ENCODE peak calls at places on chromosomes 11 and 22, in nine cellular contexts. K is upper lobe of right lung, T is osteoblast, U is brain microvascular endothelial cell, O is BE2C, F is heart right ventricle, N is fibroblast of pulmonary artery, Y is glutamatergic neuron, Z is tibial nerve. V is an unnamed sample.
A peak's percentile ranks its signal among the peaks of the same experiment; 100 is the strongest.

GRCh38 chr11:86802601-86803051 is 2.3 kb downstream of the PRSS23 start:
- DNase-seq in K (no peak), U (no peak), N (peak; percentile 68), F (no peak), T (no peak), Y (no peak), O (no peak), Z (no peak), V (peak; percentile 50)

GRCh38 chr11:45402049-45402630 is 116.0 kb upstream of the SYT13 start:
- DNase-seq in N (no peak), F (no peak), Y (no peak), U (no peak), Z (no peak), K (peak; percentile 54), O (no peak), T (no peak), V (no peak)

GRCh38 chr11:65821107-65821506 is 12.7 kb upstream of the SNX32 start:
- DNase-seq in O (no peak), T (no peak), F (no peak), N (no peak), Z (no peak), K (no peak), U (no peak), Y (no peak), V (no peak)

GRCh38 chr22:28674121-28674563 is 5.5 kb downstream of the TTC28 start:
- DNase-seq in U (peak; percentile 18), O (no peak), F (no peak), K (no peak), N (peak; percentile 39), Z (no peak), Y (no peak), T (peak; percentile 57), V (peak; percentile 11)

GRCh38 chr11:27312110-27312509 is 50.9 kb downstream of the CCDC34 start:
- DNase-seq in O (no peak), Z (no peak), Y (no peak), N (no peak), F (no peak), K (no peak), T (no peak), U (no peak), V (no peak)

GRCh38 chr22:38214248-38215056 is 12.7 kb downstream of the MAFF start:
- DNase-seq in N (peak; percentile 70), Z (no peak), F (peak; percentile 77), T (peak; percentile 95), O (peak; percentile 91), U (no peak), K (peak; percentile 88), Y (peak; percentile 84), V (no peak)

GRCh38 chr11:102495161-102496042 is 35.1 kb downstream of the MMP7 start:
- DNase-seq in F (no peak), Z (no peak), O (peak; percentile 39), K (no peak), Y (no peak), N (peak; percentile 94), U (peak; percentile 43), T (no peak), V (peak; percentile 78)

GRCh38 chr22:34709641-34710040 is 356.3 kb upstream of the ISX start:
- DNase-seq in T (no peak), Y (no peak), Z (no peak), U (no peak), O (no peak), F (no peak), N (no peak), K (no peak), V (no peak)

GRCh38 chr22:50627914-50628542 is at the start of gene ARSA:
- DNase-seq in N (peak; percentile 83), F (peak; percentile 86), O (peak; percentile 88), U (peak; percentile 57), T (peak; percentile 98), Z (peak; percentile 61), K (peak; percentile 92), Y (peak; percentile 83), V (peak; percentile 81)
- TF ChIP-seq CTCF in N (peak; percentile 22), F (peak; percentile 42), O (no peak), U (peak; percentile 48), T (no peak), Z (no peak), K (peak; percentile 31), Y (no peak), V (peak; percentile 51)

GRCh38 chr11:19327280-19327679 is 86.5 kb upstream of the E2F8 start:
- DNase-seq in T (no peak), F (no peak), K (no peak), O (no peak), U (no peak), N (no peak), Y (no peak), Z (no peak), V (no peak)

GRCh38 chr11:19326499-19326898 is 85.8 kb upstream of the E2F8 start:
- DNase-seq in Z (no peak), T (peak; percentile 57), F (no peak), Y (no peak), K (no peak), O (no peak), U (no peak), N (peak; percentile 64), V (peak; percentile 31)

GRCh38 chr11:19320764-19321163 is 80.0 kb upstream of the E2F8 start:
- DNase-seq in Z (peak; percentile 34), T (no peak), F (no peak), Y (no peak), O (no peak), N (no peak), K (no peak), U (no peak), V (no peak)

GRCh38 chr11:19321351-19321750 is 80.6 kb upstream of the E2F8 start:
- DNase-seq in Y (no peak), O (no peak), N (no peak), T (no peak), K (no peak), U (no peak), F (no peak), Z (no peak), V (no peak)

GRCh38 chr11:19323502-19323901 is 82.8 kb upstream of the E2F8 start:
- DNase-seq in K (no peak), Z (no peak), N (peak; percentile 41), O (no peak), Y (no peak), U (no peak), F (no peak), T (no peak), V (no peak)
- TF ChIP-seq CTCF in K (no peak), Z (no peak), N (peak; percentile 54), O (no peak), Y (no peak), U (peak; percentile 36), F (peak; percentile 18), T (peak; percentile 26), V (peak; percentile 46)

GRCh38 chr22:40853961-40854360 is 2.5 kb downstream of the ST13 start:
- DNase-seq in O (no peak), N (peak; percentile 4), U (no peak), K (no peak), Z (no peak), T (no peak), Y (no peak), F (no peak), V (no peak)

GRCh38 chr22:40855104-40855959 is 1.1 kb downstream of the ST13 start:
- DNase-seq in K (no peak), U (no peak), F (no peak), Y (no peak), O (no peak), Z (peak; percentile 28), T (no peak), N (peak; percentile 40), V (no peak)

GRCh38 chr22:40855960-40856512 is 403 bp downstream of the ST13 start:
- DNase-seq in Z (peak; percentile 22), K (no peak), O (peak; percentile 44), T (peak; percentile 81), N (peak; percentile 31), U (peak; percentile 23), F (no peak), Y (peak; percentile 61), V (no peak)

GRCh38 chr22:40857309-40857851 is 432 bp downstream of the XPNPEP3 start:
- DNase-seq in Y (no peak), N (peak; percentile 22), T (no peak), K (no peak), Z (no peak), F (no peak), O (no peak), U (no peak), V (no peak)

DNA sequence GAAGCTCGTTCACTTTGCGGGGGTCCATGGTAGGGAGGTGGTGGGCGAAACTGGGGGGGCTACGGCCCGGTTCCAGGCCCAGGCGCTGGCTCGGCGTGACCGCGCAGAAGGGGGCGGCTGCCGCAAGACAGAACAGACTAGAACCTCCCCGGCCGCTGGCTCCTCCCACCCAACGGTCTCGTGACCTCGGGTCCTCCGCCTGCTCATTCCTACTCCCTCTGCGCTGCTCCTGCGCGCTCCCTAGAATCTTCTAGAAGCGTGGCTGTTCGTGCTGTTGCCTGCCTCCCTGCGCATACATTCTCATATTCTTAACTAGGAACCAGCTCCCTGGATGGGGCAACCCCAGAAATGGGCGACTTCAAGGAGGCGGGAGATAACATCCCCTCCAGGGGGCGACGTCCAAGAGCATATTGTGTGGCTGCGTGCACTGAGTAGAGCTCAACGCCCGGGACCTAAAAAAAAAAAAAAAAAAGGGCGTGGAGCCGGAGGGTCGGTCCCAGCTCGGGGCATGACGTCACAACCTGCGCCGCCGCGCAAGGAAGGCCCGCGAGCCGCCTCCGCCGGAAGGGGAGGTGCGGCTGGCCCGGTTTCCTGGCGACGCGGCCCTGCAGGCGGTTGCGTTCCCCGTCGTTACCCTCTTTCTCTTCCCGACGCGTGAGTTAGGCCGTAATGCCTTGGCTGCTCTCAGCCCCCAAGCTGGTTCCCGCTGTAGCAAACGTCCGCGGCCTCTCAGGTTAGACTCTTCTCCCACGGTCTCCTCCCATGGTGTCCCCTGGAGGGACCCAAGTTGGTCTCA is at the start of the genes ST13 and XPNPEP3:
- DNase-seq in K (peak; percentile 99), F (peak; percentile 97), O (peak; percentile 97), T (peak; percentile 96), N (peak; percentile 97), Y (peak; percentile 98), U (peak; percentile 96), Z (peak; percentile 95), V (peak; percentile 95)
- TF ChIP-seq CTCF in K (peak; percentile 30), F (no peak), O (peak; percentile 44), T (peak; percentile 25), N (no peak), Y (peak; percentile 8), U (peak; percentile 52), Z (peak; percentile 42), V (peak; percentile 74)

GRCh38 chr11:118152020-118152551 is 537 bp downstream of the SCN4B start:
- DNase-seq in N (no peak), O (no peak), Z (no peak), U (no peak), K (no peak), T (peak; percentile 80), Y (no peak), F (no peak), V (no peak)

GRCh38 chr11:118152552-118153471 is at the start of gene SCN4B:
- DNase-seq in Z (no peak), Y (peak; percentile 80), N (peak; percentile 48), U (peak; percentile 5), T (peak; percentile 96), F (peak; percentile 76), K (peak; percentile 82), O (peak; percentile 80), V (no peak)

GRCh38 chr11:118155781-118156530 is 3.3 kb upstream of the SCN4B start:
- DNase-seq in O (no peak), Z (no peak), T (peak; percentile 83), K (no peak), N (no peak), Y (no peak), U (no peak), F (no peak), V (no peak)

GRCh38 chr11:118153516-118153915 is 893 bp upstream of the SCN4B start:
- DNase-seq in F (no peak), U (no peak), K (no peak), Y (no peak), N (no peak), T (no peak), O (no peak), Z (no peak), V (no peak)

GRCh38 chr11:118153976-118154375 is 1.4 kb upstream of the SCN4B start:
- DNase-seq in U (no peak), Z (no peak), Y (no peak), F (no peak), T (peak; percentile 58), N (no peak), K (no peak), O (no peak), V (no peak)
- TF ChIP-seq CTCF in U (no peak), Z (no peak), Y (no peak), F (no peak), T (no peak), N (no peak), K (no peak), O (no peak), V (no peak)

V was measured in HFFc6.